ENCODE peak calls at places on chromosomes 13 and 19, in six cellular contexts. X is HepG2, C is GM12878, B is HCT116, N is H1, A is K562. U is an unnamed sample.

GRCh38 chr19:43595605-43595998 is 332 bp downstream of the IRGQ start:
- DNase-seq in X (no peak), C (no peak), B (no peak), N (no peak), A (no peak), U (no peak)

GRCh38 chr13:46846736-46847135 is 49.8 kb upstream of the ESD start:
- DNase-seq in X (no peak), C (no peak), B (no peak), N (no peak), A (no peak), U (no peak)

GRCh38 chr19:4448147-4448985 is 9.2 kb downstream of the UBXN6 start:
- DNase-seq in X (no peak), C (no peak), B (no peak), N (no peak), A (peak), U (no peak)

GRCh38 chr13:90197722-90198121 is 1149.8 kb upstream of the MIR17HG start:
- DNase-seq in X (no peak), C (no peak), B (no peak), N (no peak), A (no peak), U (no peak)

GRCh38 chr19:55640577-55641375 is at the start of gene ZNF580:
- DNase-seq in X (peak), C (no peak), B (no peak), N (no peak), A (peak), U (peak)

GRCh38 chr19:51247972-51248371 is 2.9 kb upstream of the SIGLECL1 start:
- DNase-seq in X (no peak), C (no peak), B (no peak), N (no peak), A (no peak), U (no peak)

GRCh38 chr19:46426035-46426505 is 2.7 kb downstream of the PNMA8C start:
- DNase-seq in X (peak), C (no peak), B (no peak), N (no peak), A (no peak), U (no peak)

GRCh38 chr13:50682966-50683365 is 160.5 kb downstream of the DLEU7 start:
- DNase-seq in X (no peak), C (no peak), B (no peak), N (no peak), A (no peak), U (no peak)

GRCh38 chr13:83798731-83799130 is 83.5 kb downstream of the SLITRK1 start:
- DNase-seq in X (no peak), C (no peak), B (no peak), N (no peak), A (no peak), U (no peak)

GRCh38 chr13:92613921-92614320 is 612.7 kb upstream of the GPC6 start:
- DNase-seq in X (no peak), C (no peak), B (no peak), N (no peak), A (no peak), U (no peak)

GRCh38 chr19:38304866-38305429 is 897 bp downstream of the C19orf33 start:
- DNase-seq in X (peak), C (no peak), B (peak), N (peak), A (peak), U (peak)

GRCh38 chr19:42032428-42032827 is 37.6 kb downstream of the GRIK5 start:
- DNase-seq in X (no peak), C (no peak), B (no peak), N (peak), A (no peak), U (no peak)

GRCh38 chr13:51324714-51325440 is 14.6 kb upstream of the SERPINE3 start:
- DNase-seq in X (no peak), C (no peak), B (no peak), N (no peak), A (no peak), U (no peak)

DNA sequence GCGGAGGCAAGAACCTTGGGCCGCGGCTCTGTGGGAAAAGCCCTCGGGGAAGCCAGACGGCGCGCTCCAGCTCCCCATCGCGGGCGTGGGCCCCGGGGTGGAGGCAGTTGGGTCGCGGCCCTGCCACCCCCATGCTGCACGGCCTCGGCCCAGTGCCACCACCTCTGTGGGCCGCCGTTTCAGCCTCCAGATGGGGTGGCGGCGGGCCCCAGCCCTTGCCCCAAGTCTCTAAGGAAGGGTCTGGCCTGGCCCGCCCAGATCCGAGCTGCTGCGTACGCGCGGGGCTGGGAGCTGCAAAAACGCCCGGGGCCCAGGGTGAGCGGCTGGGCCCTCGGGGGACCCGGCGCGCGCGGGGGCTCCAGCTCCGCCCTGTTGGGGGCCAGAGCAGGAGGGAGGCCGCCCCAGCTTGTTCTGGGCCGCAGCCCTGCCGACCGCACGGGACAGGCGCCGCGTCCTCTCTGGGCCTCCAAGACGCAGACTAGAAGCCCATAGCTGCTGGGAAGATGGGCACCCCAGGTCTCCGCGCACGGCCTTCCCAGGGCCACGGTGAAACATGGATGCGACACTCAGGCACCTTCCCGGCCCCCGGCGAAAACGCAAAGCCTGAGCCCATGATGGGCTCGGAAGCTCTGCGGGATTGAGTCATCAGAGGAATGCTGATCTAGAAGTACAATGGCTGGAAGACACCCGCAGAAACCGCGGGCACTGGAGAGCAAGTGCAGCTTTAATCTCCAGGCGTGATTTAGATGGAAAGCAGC is 110.1 kb downstream of the KCTD15 start:
- DNase-seq in X (peak), C (no peak), B (no peak), N (no peak), A (no peak), U (peak)
- TF ChIP-seq JUND in X (no peak), C (no peak), B (no peak), N (peak), A (no peak), U (no peak)

DNA sequence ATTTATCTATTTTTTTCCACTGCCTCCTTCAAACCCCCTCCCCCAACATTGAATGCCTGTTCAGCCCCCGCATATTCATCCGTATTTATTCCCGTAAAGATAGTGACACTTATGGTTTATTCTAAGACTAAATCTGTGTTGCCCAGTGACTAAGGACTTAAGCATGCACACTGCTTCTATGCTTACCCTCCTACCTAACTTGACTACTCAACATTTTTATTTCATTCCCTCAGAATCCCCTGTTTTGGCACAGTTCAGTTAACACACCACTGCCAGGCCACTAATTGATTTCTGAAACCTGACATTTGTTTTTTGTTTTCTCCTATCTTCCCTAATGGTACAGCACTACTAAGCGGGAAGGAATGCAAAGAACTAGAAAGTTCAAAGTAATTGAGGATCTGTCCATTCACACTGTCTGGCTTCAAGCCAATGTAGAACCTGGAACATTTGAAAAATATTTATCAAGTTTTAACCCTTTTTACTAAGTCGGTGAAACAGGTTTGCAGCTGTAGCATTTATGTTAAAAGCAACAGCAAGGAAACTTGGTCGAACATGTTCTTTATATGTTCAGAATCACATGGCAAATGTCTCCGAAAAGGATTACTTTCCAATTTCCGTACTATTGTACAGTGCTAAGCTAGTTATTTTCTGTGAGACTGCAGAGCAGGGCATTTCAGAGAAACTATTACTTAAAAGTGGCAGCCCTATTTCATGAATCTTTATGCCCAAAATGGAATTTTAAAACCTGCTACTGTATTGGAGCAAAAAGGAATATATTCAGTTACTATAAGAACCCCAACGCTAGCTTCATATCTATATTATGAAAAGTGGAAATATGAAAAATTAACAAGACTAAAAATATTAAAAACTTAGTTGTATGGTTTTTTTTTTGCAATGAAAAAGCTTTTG is 2.5 kb upstream of the KLF5 start:
- DNase-seq in X (peak), C (no peak), B (peak), N (no peak), A (no peak), U (no peak)
- TF ChIP-seq JUND in X (no peak), C (no peak), B (peak), N (no peak), A (no peak), U (no peak)

DNA sequence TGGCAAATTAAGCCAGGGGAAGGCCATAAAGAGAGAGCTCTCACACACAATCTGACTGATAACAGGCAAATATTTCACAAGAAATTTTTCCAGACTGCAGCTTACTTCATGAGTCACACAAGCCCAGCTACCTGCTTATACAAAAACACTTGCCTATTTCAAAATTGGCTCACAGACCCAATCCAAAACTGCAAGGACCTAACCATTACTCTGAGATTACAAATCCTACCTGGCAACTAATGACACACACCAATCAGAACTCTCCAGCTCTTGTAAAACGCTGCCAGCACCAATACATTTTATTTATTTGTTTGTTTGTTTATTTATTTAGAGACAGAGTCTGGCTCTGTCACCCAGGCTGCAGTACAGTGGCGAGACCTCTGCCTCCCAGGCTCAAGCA is 18.1 kb upstream of the ZFP82 start:
- DNase-seq in X (no peak), C (no peak), B (no peak), N (no peak), A (no peak), U (no peak)
- TF ChIP-seq JUND in X (no peak), C (no peak), B (no peak), N (no peak), A (no peak), U (no peak)

DNA sequence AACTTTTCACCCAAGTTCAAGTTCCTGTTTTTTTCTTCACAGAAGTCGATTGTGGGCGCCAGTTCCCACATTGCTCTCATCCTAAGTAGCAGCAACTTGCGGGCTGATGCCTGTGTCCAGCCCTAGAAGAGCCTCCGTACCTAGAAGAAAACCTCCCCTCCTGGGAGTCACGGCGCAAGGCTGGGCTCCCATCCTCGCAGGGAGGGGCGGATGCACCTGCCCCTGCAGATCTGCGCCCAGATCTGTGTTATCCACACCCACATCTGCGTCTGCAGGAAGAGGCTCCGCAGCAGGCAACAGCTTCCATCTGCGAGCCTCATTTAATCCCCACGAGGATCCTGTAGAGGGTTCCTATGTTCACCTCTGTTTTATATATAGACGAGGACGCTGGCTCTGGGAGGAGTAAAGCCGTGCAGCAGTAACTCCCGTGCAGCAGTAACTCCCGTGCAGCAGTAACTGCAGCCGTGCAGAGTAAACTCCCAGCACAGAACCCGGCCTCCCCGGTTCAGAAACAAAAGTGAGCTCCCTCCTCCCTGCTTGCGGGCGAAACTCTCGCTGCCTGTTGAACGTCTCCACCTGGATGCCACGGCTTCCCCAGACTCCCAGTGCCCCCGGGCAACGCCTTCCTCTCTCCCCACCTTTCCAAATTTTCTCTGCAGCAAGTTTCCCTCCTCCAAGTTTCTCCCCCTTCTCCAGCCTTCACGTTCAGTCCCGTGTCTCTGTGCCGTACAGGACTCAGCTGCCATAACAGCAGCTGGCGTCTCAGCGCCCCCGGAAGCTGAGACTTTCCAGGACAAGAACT is 23.5 kb upstream of the LAIR1 start:
- DNase-seq in X (no peak), C (no peak), B (no peak), N (no peak), A (no peak), U (no peak)
- TF ChIP-seq JUND in X (no peak), C (no peak), B (no peak), N (no peak), A (no peak), U (no peak)

GRCh38 chr13:28602580-28602979 is 56.4 kb upstream of the POMP start:
- DNase-seq in X (no peak), C (no peak), B (no peak), N (no peak), A (no peak), U (no peak)

GRCh38 chr13:28601581-28601980 is 57.3 kb upstream of the POMP start:
- DNase-seq in X (no peak), C (no peak), B (no peak), N (no peak), A (no peak), U (no peak)

GRCh38 chr13:28603033-28603664 is 55.8 kb upstream of the POMP start:
- DNase-seq in X (no peak), C (no peak), B (no peak), N (no peak), A (no peak), U (no peak)

DNA sequence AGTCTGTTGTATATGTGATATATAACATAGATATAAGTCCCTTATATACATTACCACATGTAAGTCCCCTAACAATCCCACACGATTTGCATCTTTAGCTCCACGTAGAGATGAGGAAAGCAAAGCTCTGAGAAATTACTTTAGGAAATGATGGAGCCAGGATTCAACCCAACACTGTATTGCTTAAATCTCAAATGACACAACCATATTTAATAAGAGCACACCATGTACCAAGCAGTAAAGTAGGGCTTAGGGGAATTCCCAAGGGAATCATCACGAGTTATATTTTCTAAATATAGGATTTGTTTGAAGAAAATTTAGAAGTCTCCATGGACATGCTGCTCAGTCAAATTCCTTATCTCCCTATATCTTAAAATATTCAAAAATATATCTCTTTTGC is 61.3 kb upstream of the POMP start:
- DNase-seq in X (no peak), C (no peak), B (no peak), N (no peak), A (no peak), U (no peak)
- TF ChIP-seq JUND in X (no peak), C (no peak), B (no peak), N (no peak), A (no peak), U (no peak)

GRCh38 chr19:8421484-8422461 is 8.7 kb downstream of the MARCHF2 start:
- DNase-seq in X (peak), C (no peak), B (no peak), N (no peak), A (peak), U (no peak)
- TF ChIP-seq JUND in X (peak), C (no peak), B (no peak), N (no peak), A (no peak), U (no peak)

DNA sequence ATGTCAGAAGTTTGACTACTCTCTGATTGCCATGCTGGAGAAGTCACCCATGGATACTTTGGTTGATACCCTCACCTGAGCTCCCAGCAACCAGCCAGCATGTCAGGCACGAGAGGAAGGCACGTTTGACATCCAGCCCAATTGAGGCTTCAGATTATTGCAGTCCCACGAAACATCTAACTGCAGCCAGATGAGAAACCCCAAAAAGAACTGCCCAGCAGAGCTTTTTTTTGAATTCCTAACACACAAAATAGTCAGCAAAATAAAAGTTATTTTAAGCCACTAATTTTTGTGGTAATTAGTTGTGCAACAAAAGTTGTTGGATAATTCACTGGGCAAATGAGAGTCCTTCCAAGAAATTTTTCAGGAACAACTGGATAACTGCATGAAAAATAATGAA is 259.0 kb downstream of the LMO7 start:
- DNase-seq in X (no peak), C (no peak), B (no peak), N (no peak), A (no peak), U (no peak)
- TF ChIP-seq JUND in X (no peak), C (no peak), B (no peak), N (no peak), A (no peak), U (no peak)

GRCh38 chr13:41716236-41716635 is 244.7 kb downstream of the VWA8 start:
- DNase-seq in X (no peak), C (no peak), B (no peak), N (no peak), A (no peak), U (no peak)
- TF ChIP-seq JUND in X (no peak), C (no peak), B (no peak), N (no peak), A (no peak), U (no peak)

GRCh38 chr19:35587326-35587725 is 1.4 kb downstream of the PMIS2 start:
- DNase-seq in X (no peak), C (no peak), B (no peak), N (no peak), A (no peak), U (no peak)
- TF ChIP-seq JUND in X (no peak), C (no peak), B (no peak), N (no peak), A (no peak), U (no peak)